ENCODE peak calls at places on chromosomes 1 and 21, in ten cellular contexts. One of them, this sample, is unnamed.

GRCh38 chr1:231020139-231020601 is 19.9 kb downstream of the FAM89A start:
- DNase-seq in testis: no peak
- DNase-seq in WERI-Rb-1: no peak
- DNase-seq in activated B cell treated with CpG ODN at 0.5 μM for 24 hours: no peak
- DNase-seq in ecto neural progenitor cell: no peak
- DNase-seq in GM03348: no peak
- DNase-seq in activated CD4-positive, alpha-beta T cell treated with anti-CD3 and anti-CD28 coated beads, Interleukin-2, amount 50 U/mL, for 1 hour: no peak
- DNase-seq in NCI-H2081: no peak
- DNase-seq in tibial nerve: no peak
- DNase-seq in NCI-H1092 treated with DMSO at 0.1 percent for 48 hours: no peak
- DNase-seq in this sample: no peak

GRCh38 chr1:204478166-204478899 is 16.3 kb downstream of the PIK3C2B start:
- DNase-seq in tibial nerve: no peak
- DNase-seq in ecto neural progenitor cell: no peak
- DNase-seq in activated CD4-positive, alpha-beta T cell treated with anti-CD3 and anti-CD28 coated beads, Interleukin-2, amount 50 U/mL, for 1 hour: no peak
- DNase-seq in activated B cell treated with CpG ODN at 0.5 μM for 24 hours: no peak
- DNase-seq in NCI-H2081: no peak
- DNase-seq in WERI-Rb-1: peak
- DNase-seq in NCI-H1092 treated with DMSO at 0.1 percent for 48 hours: no peak
- DNase-seq in GM03348: no peak
- DNase-seq in testis: no peak
- DNase-seq in this sample: no peak

GRCh38 chr1:3170566-3171453 is 101.8 kb downstream of the PRDM16 start:
- DNase-seq in NCI-H2081: no peak
- DNase-seq in tibial nerve: peak
- DNase-seq in NCI-H1092 treated with DMSO at 0.1 percent for 48 hours: peak
- DNase-seq in GM03348: peak
- DNase-seq in testis: peak
- DNase-seq in activated CD4-positive, alpha-beta T cell treated with anti-CD3 and anti-CD28 coated beads, Interleukin-2, amount 50 U/mL, for 1 hour: no peak
- DNase-seq in WERI-Rb-1: peak
- DNase-seq in ecto neural progenitor cell: peak
- DNase-seq in activated B cell treated with CpG ODN at 0.5 μM for 24 hours: no peak
- DNase-seq in this sample: no peak

GRCh38 chr1:244548558-244549115 is 87.6 kb downstream of the CATSPERE start:
- DNase-seq in WERI-Rb-1: no peak
- DNase-seq in GM03348: no peak
- DNase-seq in activated CD4-positive, alpha-beta T cell treated with anti-CD3 and anti-CD28 coated beads, Interleukin-2, amount 50 U/mL, for 1 hour: no peak
- DNase-seq in testis: no peak
- DNase-seq in activated B cell treated with CpG ODN at 0.5 μM for 24 hours: no peak
- DNase-seq in tibial nerve: no peak
- DNase-seq in NCI-H1092 treated with DMSO at 0.1 percent for 48 hours: no peak
- DNase-seq in ecto neural progenitor cell: no peak
- DNase-seq in NCI-H2081: no peak
- DNase-seq in this sample: no peak

GRCh38 chr1:247961796-247962195 is 3.2 kb upstream of the OR2AK2 start:
- DNase-seq in NCI-H1092 treated with DMSO at 0.1 percent for 48 hours: no peak
- DNase-seq in NCI-H2081: no peak
- DNase-seq in GM03348: no peak
- DNase-seq in WERI-Rb-1: no peak
- DNase-seq in ecto neural progenitor cell: no peak
- DNase-seq in activated CD4-positive, alpha-beta T cell treated with anti-CD3 and anti-CD28 coated beads, Interleukin-2, amount 50 U/mL, for 1 hour: no peak
- DNase-seq in activated B cell treated with CpG ODN at 0.5 μM for 24 hours: no peak
- DNase-seq in testis: no peak
- DNase-seq in tibial nerve: no peak
- DNase-seq in this sample: no peak

GRCh38 chr1:109427171-109427467 is 871 bp upstream of the PSMA5 start:
- DNase-seq in WERI-Rb-1: no peak
- DNase-seq in ecto neural progenitor cell: no peak
- DNase-seq in NCI-H2081: no peak
- DNase-seq in testis: no peak
- DNase-seq in GM03348: no peak
- DNase-seq in activated CD4-positive, alpha-beta T cell treated with anti-CD3 and anti-CD28 coated beads, Interleukin-2, amount 50 U/mL, for 1 hour: no peak
- DNase-seq in NCI-H1092 treated with DMSO at 0.1 percent for 48 hours: no peak
- DNase-seq in activated B cell treated with CpG ODN at 0.5 μM for 24 hours: no peak
- DNase-seq in tibial nerve: no peak
- DNase-seq in this sample: no peak

GRCh38 chr1:178172939-178173338 is 79.0 kb downstream of the RASAL2 start:
- DNase-seq in ecto neural progenitor cell: no peak
- DNase-seq in WERI-Rb-1: no peak
- DNase-seq in testis: no peak
- DNase-seq in GM03348: no peak
- DNase-seq in NCI-H1092 treated with DMSO at 0.1 percent for 48 hours: no peak
- DNase-seq in tibial nerve: no peak
- DNase-seq in activated CD4-positive, alpha-beta T cell treated with anti-CD3 and anti-CD28 coated beads, Interleukin-2, amount 50 U/mL, for 1 hour: no peak
- DNase-seq in activated B cell treated with CpG ODN at 0.5 μM for 24 hours: no peak
- DNase-seq in NCI-H2081: no peak
- DNase-seq in this sample: no peak

GRCh38 chr1:218674280-218674773 is 329.2 kb downstream of the TGFB2 start:
- DNase-seq in NCI-H2081: no peak
- DNase-seq in NCI-H1092 treated with DMSO at 0.1 percent for 48 hours: no peak
- DNase-seq in tibial nerve: no peak
- DNase-seq in WERI-Rb-1: no peak
- DNase-seq in activated CD4-positive, alpha-beta T cell treated with anti-CD3 and anti-CD28 coated beads, Interleukin-2, amount 50 U/mL, for 1 hour: no peak
- DNase-seq in activated B cell treated with CpG ODN at 0.5 μM for 24 hours: no peak
- DNase-seq in GM03348: peak
- DNase-seq in testis: peak
- DNase-seq in ecto neural progenitor cell: peak
- DNase-seq in this sample: peak

GRCh38 chr21:16838330-16838729 is 674.5 kb upstream of the CXADR start:
- DNase-seq in activated B cell treated with CpG ODN at 0.5 μM for 24 hours: no peak
- DNase-seq in ecto neural progenitor cell: no peak
- DNase-seq in GM03348: no peak
- DNase-seq in activated CD4-positive, alpha-beta T cell treated with anti-CD3 and anti-CD28 coated beads, Interleukin-2, amount 50 U/mL, for 1 hour: no peak
- DNase-seq in WERI-Rb-1: no peak
- DNase-seq in NCI-H2081: no peak
- DNase-seq in testis: no peak
- DNase-seq in NCI-H1092 treated with DMSO at 0.1 percent for 48 hours: no peak
- DNase-seq in tibial nerve: no peak
- DNase-seq in this sample: peak

GRCh38 chr1:18413906-18414305 is 66.8 kb upstream of the KLHDC7A start:
- DNase-seq in testis: no peak
- DNase-seq in GM03348: no peak
- DNase-seq in activated CD4-positive, alpha-beta T cell treated with anti-CD3 and anti-CD28 coated beads, Interleukin-2, amount 50 U/mL, for 1 hour: no peak
- DNase-seq in tibial nerve: no peak
- DNase-seq in WERI-Rb-1: no peak
- DNase-seq in NCI-H1092 treated with DMSO at 0.1 percent for 48 hours: no peak
- DNase-seq in activated B cell treated with CpG ODN at 0.5 μM for 24 hours: no peak
- DNase-seq in ecto neural progenitor cell: no peak
- DNase-seq in NCI-H2081: no peak
- DNase-seq in this sample: no peak

GRCh38 chr21:26490771-26491170 is 82.3 kb downstream of the CYYR1 start:
- DNase-seq in tibial nerve: no peak
- DNase-seq in testis: no peak
- DNase-seq in NCI-H1092 treated with DMSO at 0.1 percent for 48 hours: no peak
- DNase-seq in NCI-H2081: no peak
- DNase-seq in activated B cell treated with CpG ODN at 0.5 μM for 24 hours: no peak
- DNase-seq in GM03348: peak
- DNase-seq in ecto neural progenitor cell: no peak
- DNase-seq in activated CD4-positive, alpha-beta T cell treated with anti-CD3 and anti-CD28 coated beads, Interleukin-2, amount 50 U/mL, for 1 hour: no peak
- DNase-seq in WERI-Rb-1: no peak
- DNase-seq in this sample: no peak

GRCh38 chr1:193322218-193322617 is 135.8 kb upstream of the B3GALT2 start:
- DNase-seq in NCI-H1092 treated with DMSO at 0.1 percent for 48 hours: no peak
- DNase-seq in testis: no peak
- DNase-seq in activated B cell treated with CpG ODN at 0.5 μM for 24 hours: no peak
- DNase-seq in NCI-H2081: no peak
- DNase-seq in activated CD4-positive, alpha-beta T cell treated with anti-CD3 and anti-CD28 coated beads, Interleukin-2, amount 50 U/mL, for 1 hour: no peak
- DNase-seq in ecto neural progenitor cell: no peak
- DNase-seq in tibial nerve: no peak
- DNase-seq in GM03348: peak
- DNase-seq in WERI-Rb-1: no peak
- DNase-seq in this sample: peak

GRCh38 chr1:155085504-155086181 is 7.0 kb downstream of the EFNA3 start:
- DNase-seq in ecto neural progenitor cell: no peak
- DNase-seq in WERI-Rb-1: peak
- DNase-seq in activated CD4-positive, alpha-beta T cell treated with anti-CD3 and anti-CD28 coated beads, Interleukin-2, amount 50 U/mL, for 1 hour: peak
- DNase-seq in NCI-H1092 treated with DMSO at 0.1 percent for 48 hours: no peak
- DNase-seq in GM03348: peak
- DNase-seq in activated B cell treated with CpG ODN at 0.5 μM for 24 hours: peak
- DNase-seq in tibial nerve: no peak
- DNase-seq in NCI-H2081: no peak
- DNase-seq in testis: peak
- DNase-seq in this sample: no peak

GRCh38 chr1:234631721-234632125 is 21.7 kb upstream of the IRF2BP2 start:
- DNase-seq in ecto neural progenitor cell: no peak
- DNase-seq in activated B cell treated with CpG ODN at 0.5 μM for 24 hours: no peak
- DNase-seq in activated CD4-positive, alpha-beta T cell treated with anti-CD3 and anti-CD28 coated beads, Interleukin-2, amount 50 U/mL, for 1 hour: no peak
- DNase-seq in NCI-H2081: no peak
- DNase-seq in NCI-H1092 treated with DMSO at 0.1 percent for 48 hours: no peak
- DNase-seq in testis: no peak
- DNase-seq in WERI-Rb-1: no peak
- DNase-seq in GM03348: peak
- DNase-seq in tibial nerve: no peak
- DNase-seq in this sample: no peak

GRCh38 chr1:7992885-7993284 is 31.4 kb downstream of the PARK7 start:
- DNase-seq in ecto neural progenitor cell: no peak
- DNase-seq in testis: no peak
- DNase-seq in activated CD4-positive, alpha-beta T cell treated with anti-CD3 and anti-CD28 coated beads, Interleukin-2, amount 50 U/mL, for 1 hour: no peak
- DNase-seq in tibial nerve: no peak
- DNase-seq in activated B cell treated with CpG ODN at 0.5 μM for 24 hours: no peak
- DNase-seq in NCI-H1092 treated with DMSO at 0.1 percent for 48 hours: no peak
- DNase-seq in GM03348: no peak
- DNase-seq in WERI-Rb-1: no peak
- DNase-seq in NCI-H2081: no peak
- DNase-seq in this sample: no peak

GRCh38 chr1:84780000-84780716 is 89.9 kb upstream of the SSX2IP start:
- DNase-seq in NCI-H1092 treated with DMSO at 0.1 percent for 48 hours: no peak
- DNase-seq in activated B cell treated with CpG ODN at 0.5 μM for 24 hours: no peak
- DNase-seq in NCI-H2081: no peak
- DNase-seq in GM03348: no peak
- DNase-seq in tibial nerve: no peak
- DNase-seq in activated CD4-positive, alpha-beta T cell treated with anti-CD3 and anti-CD28 coated beads, Interleukin-2, amount 50 U/mL, for 1 hour: no peak
- DNase-seq in testis: no peak
- DNase-seq in WERI-Rb-1: no peak
- DNase-seq in ecto neural progenitor cell: no peak
- DNase-seq in this sample: no peak